ENCODE peak calls at places on chromosome 9, in four cellular contexts. L, V, W and X are unnamed samples.

GRCh38 chr9:21395778-21396717 is 10.8 kb upstream of the IFNA2 start:
- DNase-seq in L (no peak), V (peak; percentile 48), W (peak; percentile 62), X (no peak)

GRCh38 chr9:120946259-120946658 is 19.7 kb upstream of the TRAF1 start:
- DNase-seq in L (peak; percentile 79), V (no peak), W (no peak), X (no peak)

GRCh38 chr9:75612754-75613153 is 277.7 kb upstream of the PCSK5 start:
- DNase-seq in L (no peak), V (no peak), W (no peak), X (no peak)

GRCh38 chr9:117459941-117460340 is 45.1 kb upstream of the ASTN2 start:
- DNase-seq in L (no peak), V (no peak), W (no peak), X (no peak)

GRCh38 chr9:84970432-84970831 is 300.9 kb downstream of the NTRK2 start:
- DNase-seq in L (no peak), V (no peak), W (no peak), X (no peak)

GRCh38 chr9:110650261-110650660 is 18.3 kb upstream of the MUSK start:
- DNase-seq in L (peak; percentile 95), V (no peak), W (no peak), X (no peak)

GRCh38 chr9:109409998-109410397 is 88.1 kb downstream of the PTPN3 start:
- DNase-seq in L (no peak), V (no peak), W (no peak), X (no peak)

GRCh38 chr9:72931897-72932296 is 21.0 kb downstream of the ALDH1A1 start:
- DNase-seq in L (no peak), V (no peak), W (no peak), X (no peak)

GRCh38 chr9:13750639-13751038 is 471.1 kb upstream of the MPDZ start:
- DNase-seq in L (no peak), V (no peak), W (no peak), X (no peak)

GRCh38 chr9:113574381-113575262 is 111.1 kb downstream of the RGS3 start:
- DNase-seq in L (peak; percentile 29), V (no peak), W (no peak), X (no peak)

GRCh38 chr9:107587175-107587963 is 97.8 kb upstream of the KLF4 start:
- DNase-seq in L (no peak), V (no peak), W (no peak), X (peak; percentile 9)

GRCh38 chr9:74644015-74644414 is 146.9 kb downstream of the RORB start:
- DNase-seq in L (no peak), V (no peak), W (no peak), X (no peak)

GRCh38 chr9:109181284-109181683 is 14.2 kb upstream of the FRRS1L start:
- DNase-seq in L (no peak), V (no peak), W (no peak), X (no peak)

GRCh38 chr9:101572316-101572715 is 22.5 kb downstream of the PPP3R2 start:
- DNase-seq in L (no peak), V (no peak), W (no peak), X (no peak)